ENCODE peak calls at places on chromosomes 1 and 21, in seven cellular contexts. W, C, J, H, M, F and K are unnamed samples.

GRCh38 chr1:53359225-53359933 is 31.5 kb upstream of the LRP8 start:
- DNase-seq in W (no peak), C (no peak), J (no peak), H (no peak), M (no peak), F (peak; percentile 12), K (no peak)

GRCh38 chr1:203127672-203128611 is at the start of gene ADORA1:
- DNase-seq in W (no peak), C (peak; percentile 73), J (peak; percentile 17), H (peak; percentile 60), M (no peak), F (peak; percentile 75), K (peak; percentile 65)

GRCh38 chr1:30042438-30043147 is 680.8 kb downstream of the MATN1 start:
- DNase-seq in W (no peak), C (no peak), J (no peak), H (no peak), M (no peak), F (no peak), K (no peak)

GRCh38 chr1:157163273-157164127 is 25.3 kb upstream of the ETV3 start:
- DNase-seq in W (peak; percentile 20), C (peak; percentile 40), J (peak; percentile 49), H (peak; percentile 66), M (peak; percentile 37), F (peak; percentile 62), K (peak; percentile 68)

GRCh38 chr1:88175631-88176226 is 508.3 kb upstream of the PKN2 start:
- DNase-seq in W (no peak), C (peak; percentile 38), J (no peak), H (no peak), M (no peak), F (no peak), K (peak; percentile 10)

GRCh38 chr1:9909222-9910046 is 635 bp downstream of the CTNNBIP1 start:
- DNase-seq in W (peak; percentile 44), C (peak; percentile 27), J (no peak), H (no peak), M (peak; percentile 3), F (peak; percentile 60), K (peak; percentile 74)

GRCh38 chr1:3049905-3050304 is 19.1 kb upstream of the PRDM16 start:
- DNase-seq in W (no peak), C (no peak), J (no peak), H (no peak), M (no peak), F (no peak), K (no peak)

GRCh38 chr1:99538618-99538956 is 107.3 kb upstream of the PALMD start:
- DNase-seq in W (no peak), C (no peak), J (no peak), H (no peak), M (no peak), F (no peak), K (no peak)

GRCh38 chr21:39182484-39183271 is 573 bp downstream of the PSMG1 start:
- DNase-seq in W (peak; percentile 16), C (no peak), J (no peak), H (no peak), M (no peak), F (no peak), K (peak; percentile 18)